ENCODE peak calls at places on chromosomes 1 and 21, in six cellular contexts. C, B, F, I, J and Y are unnamed samples.
A peak's percentile ranks its signal among the peaks of the same experiment; 100 is the strongest.

GRCh38 chr21:41616063-41616591 is 108.2 kb upstream of the TMPRSS2 start:
- DNase-seq in C (no peak), B (no peak), F (peak; percentile 75), I (peak; percentile 43), J (no peak), Y (no peak)

GRCh38 chr1:4585216-4585615 is 69.2 kb upstream of the AJAP1 start:
- DNase-seq in C (no peak), B (no peak), F (no peak), I (no peak), J (peak; percentile 29), Y (no peak)

GRCh38 chr21:42063578-42064521 is 7.3 kb upstream of the UMODL1 start:
- DNase-seq in C (peak; percentile 88), B (peak; percentile 82), F (no peak), I (no peak), J (no peak), Y (peak; percentile 84)

GRCh38 chr1:83697220-83697619 is 301.7 kb downstream of the TTLL7 start:
- DNase-seq in C (no peak), B (no peak), F (no peak), I (no peak), J (no peak), Y (no peak)

GRCh38 chr21:29349702-29350101 is 51.0 kb downstream of the BACH1 start:
- DNase-seq in C (no peak), B (no peak), F (no peak), I (no peak), J (no peak), Y (no peak)

GRCh38 chr1:86913399-86913895 is 479 bp downstream of the SELENOF start:
- DNase-seq in C (peak; percentile 76), B (peak; percentile 31), F (peak; percentile 57), I (no peak), J (no peak), Y (peak; percentile 33)

GRCh38 chr1:47753808-47754207 is 243.4 kb downstream of the TRABD2B start:
- DNase-seq in C (no peak), B (no peak), F (no peak), I (no peak), J (no peak), Y (no peak)

GRCh38 chr1:212247179-212247721 is 38.0 kb upstream of the PPP2R5A start:
- DNase-seq in C (no peak), B (peak; percentile 18), F (peak; percentile 67), I (no peak), J (no peak), Y (peak; percentile 16)

GRCh38 chr1:23624440-23624839 is 65.1 kb upstream of the ID3 start:
- DNase-seq in C (no peak), B (no peak), F (no peak), I (no peak), J (no peak), Y (no peak)

GRCh38 chr1:14255711-14256110 is 342.8 kb upstream of the KAZN start:
- DNase-seq in C (no peak), B (no peak), F (no peak), I (no peak), J (no peak), Y (no peak)

GRCh38 chr1:23951646-23952095 is 8.0 kb upstream of the PNRC2 start:
- DNase-seq in C (no peak), B (no peak), F (peak; percentile 96), I (peak; percentile 14), J (peak; percentile 84), Y (peak; percentile 97)

GRCh38 chr1:58887059-58887458 is 103.2 kb upstream of the JUN start:
- DNase-seq in C (no peak), B (no peak), F (peak; percentile 51), I (no peak), J (no peak), Y (no peak)

GRCh38 chr1:117033149-117033548 is 27.0 kb upstream of the TTF2 start:
- DNase-seq in C (no peak), B (no peak), F (no peak), I (no peak), J (no peak), Y (no peak)

GRCh38 chr1:6638226-6638625 is 13.6 kb downstream of the THAP3 start:
- DNase-seq in C (peak; percentile 57), B (peak; percentile 86), F (peak; percentile 47), I (peak; percentile 86), J (no peak), Y (no peak)

GRCh38 chr1:244953865-244954264 is 89.5 kb upstream of the HNRNPU start:
- DNase-seq in C (no peak), B (no peak), F (no peak), I (no peak), J (no peak), Y (no peak)

GRCh38 chr1:181061891-181062777 is 26.4 kb upstream of the IER5 start:
- DNase-seq in C (peak; percentile 56), B (no peak), F (no peak), I (no peak), J (no peak), Y (no peak)

GRCh38 chr1:34973326-34973725 is 11.8 kb downstream of the TMEM35B start:
- DNase-seq in C (no peak), B (no peak), F (no peak), I (no peak), J (no peak), Y (no peak)

GRCh38 chr21:27112186-27112585 is 145.3 kb upstream of the ADAMTS5 start:
- DNase-seq in C (no peak), B (no peak), F (no peak), I (no peak), J (no peak), Y (peak; percentile 98)
- TF ChIP-seq CTCF in C (no peak), B (no peak), F (no peak), I (no peak), J (no peak), Y (no peak)

GRCh38 chr1:38578444-38578951 is 281.1 kb downstream of the RRAGC start:
- DNase-seq in C (no peak), B (no peak), F (no peak), I (no peak), J (no peak), Y (no peak)
- H3K4me3 ChIP-seq in C (no peak overlapping the region), B (no peak overlapping the region), F (no peak overlapping the region), I (no peak overlapping the region), J (no peak overlapping the region), Y (no peak overlapping the region)

DNA sequence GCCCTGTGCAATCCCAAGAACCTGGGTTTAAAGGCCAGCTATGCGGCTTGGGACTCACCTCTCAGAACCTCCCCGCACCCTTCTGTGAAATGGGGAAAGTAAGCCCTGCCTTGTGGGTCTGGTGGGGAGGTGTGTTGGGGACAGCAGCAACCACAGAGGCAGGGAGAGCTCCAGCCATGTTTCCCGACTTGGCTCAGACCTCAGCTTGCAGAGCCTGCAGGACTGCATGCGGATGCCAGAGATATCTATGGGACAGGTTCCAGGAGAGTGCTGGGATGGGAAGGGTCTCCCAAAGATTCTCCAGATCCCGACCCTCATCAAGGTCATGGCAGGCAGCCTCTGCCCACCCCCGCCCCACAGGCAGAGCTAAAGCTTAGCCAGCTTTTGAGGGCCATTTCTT is 20.2 kb downstream of the PADI1 start:
- DNase-seq in C (no peak), B (no peak), F (no peak), I (no peak), J (no peak), Y (no peak)
- TF ChIP-seq CTCF in C (no peak), B (no peak), F (no peak), I (no peak), J (no peak), Y (no peak)

GRCh38 chr1:118983558-118984021 is 4.6 kb downstream of the TBX15 start:
- DNase-seq in C (no peak), B (no peak), F (no peak), I (no peak), J (no peak), Y (no peak)
- H3K4me3 ChIP-seq in C (no peak overlapping the region), B (no peak overlapping the region), F (no peak overlapping the region), I (no peak overlapping the region), J (no peak overlapping the region), Y (no peak overlapping the region)

DNA sequence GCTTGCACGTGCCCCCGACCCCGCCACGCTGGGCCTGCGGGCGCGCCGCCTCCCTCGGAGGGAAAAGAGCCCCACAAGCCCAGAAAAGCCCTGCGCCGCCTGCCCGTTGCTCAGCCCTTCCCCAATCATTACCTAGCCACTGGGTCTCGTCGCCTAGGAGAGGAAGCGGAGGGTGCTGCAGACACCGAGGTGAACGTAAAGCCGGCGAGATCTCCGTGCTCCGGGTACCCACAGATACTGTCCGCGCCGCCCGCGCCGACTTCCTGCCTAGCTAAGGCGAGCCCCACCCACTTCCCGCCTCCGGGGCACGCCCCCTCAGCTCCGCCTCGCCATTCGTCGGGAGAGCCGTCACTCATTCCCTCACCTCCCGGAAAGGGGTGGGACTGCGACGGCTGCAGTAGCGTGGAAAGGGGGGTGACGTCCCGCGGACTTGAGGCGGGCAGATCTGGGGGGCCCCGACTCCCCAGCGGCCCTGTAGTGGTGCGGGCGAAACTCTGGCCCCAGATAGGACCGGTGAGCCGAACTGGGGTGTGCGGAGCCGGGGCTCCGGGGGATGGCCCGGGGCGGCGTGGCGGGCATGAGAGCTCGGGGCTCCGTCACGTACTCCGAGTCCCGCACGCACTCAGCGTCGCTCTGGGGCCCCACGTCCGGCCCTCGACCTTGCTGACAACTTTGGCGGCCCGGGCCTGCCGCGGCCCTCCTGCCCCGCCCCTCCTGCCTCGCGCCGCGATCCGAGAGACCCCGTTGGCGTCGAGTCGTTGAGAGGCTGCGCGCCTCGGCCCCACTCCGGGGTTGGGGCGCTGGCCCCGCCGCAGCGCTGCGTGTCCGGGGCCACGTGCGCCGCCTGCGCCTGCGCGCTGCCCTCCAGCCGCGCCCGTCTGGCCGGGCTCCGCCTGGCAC is at the start of gene ENO1:
- DNase-seq in C (peak; percentile 99), B (peak; percentile 96), F (peak; percentile 99), I (peak; percentile 91), J (peak; percentile 79), Y (peak; percentile 91)
- TF ChIP-seq CTCF in C (no peak), B (no peak), F (no peak), I (no peak), J (no peak), Y (no peak)

DNA sequence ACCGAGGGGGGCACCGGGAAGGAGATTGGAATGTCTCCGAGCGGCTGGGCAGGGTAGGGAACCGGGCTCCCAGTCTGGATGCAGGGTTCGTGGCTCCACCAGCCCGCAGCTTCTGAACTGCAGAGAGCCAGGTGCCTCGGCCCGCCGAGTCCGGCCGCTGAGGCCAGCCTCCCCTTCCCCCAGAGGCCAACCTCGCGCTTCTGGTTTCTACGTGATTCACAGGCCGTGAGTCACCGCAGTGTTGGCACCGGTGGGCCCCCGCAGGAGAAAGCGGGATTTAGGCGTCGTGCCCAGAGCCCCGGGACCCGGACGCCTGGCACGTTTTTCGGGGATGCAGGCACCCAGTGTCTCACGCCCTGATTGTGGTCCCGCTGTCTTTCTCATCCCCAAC is 458 bp downstream of the CRABP2 start:
- DNase-seq in C (peak; percentile 56), B (peak; percentile 87), F (peak; percentile 67), I (peak; percentile 58), J (peak; percentile 53), Y (peak; percentile 73)
- H3K4me3 ChIP-seq in C (peak overlapping the region; percentile 48), B (no peak overlapping the region), F (peak overlapping the region; percentile 42), I (peak overlapping the region; percentile 74), J (peak overlapping the region; percentile 45), Y (peak overlapping the region; percentile 60)

GRCh38 chr1:39132505-39133339 is 71.8 kb upstream of the MACF1 start:
- DNase-seq in C (peak; percentile 60), B (peak; percentile 53), F (peak; percentile 69), I (peak; percentile 25), J (peak; percentile 22), Y (peak; percentile 79)
- TF ChIP-seq CTCF in C (no peak), B (no peak), F (peak; percentile 42), I (peak; percentile 14), J (no peak), Y (peak; percentile 68)